ENCODE peak calls at places on chromosomes 7 and 10, in six cellular contexts. E is neural progenitor cell, U is uterus, S is sigmoid colon, N is cardiac fibroblast, R is brain microvascular endothelial cell. T is an unnamed sample.

GRCh38 chr7:159280008-159280407 is 135.3 kb upstream of the VIPR2 start:
- DNase-seq in S (no peak), E (no peak), R (no peak), U (no peak), N (no peak), T (no peak)

GRCh38 chr10:22503315-22504090 is 158.2 kb downstream of the SPAG6 start:
- DNase-seq in U (no peak), R (no peak), S (no peak), N (no peak), E (no peak), T (peak)

GRCh38 chr10:110267246-110267645 is 37.5 kb downstream of the SMNDC1 start:
- DNase-seq in S (no peak), U (no peak), R (no peak), N (no peak), E (no peak), T (no peak)

GRCh38 chr10:78326372-78326771 is 292.7 kb downstream of the RPS24 start:
- DNase-seq in R (no peak), N (no peak), U (no peak), E (no peak), S (no peak), T (no peak)

GRCh38 chr7:76396039-76396732 is 13.3 kb downstream of the SSC4D start:
- DNase-seq in U (no peak), R (no peak), S (no peak), N (no peak), E (peak), T (no peak)

GRCh38 chr7:1529383-1530116 is 952 bp upstream of the MAFK start:
- DNase-seq in S (peak), R (no peak), E (no peak), N (no peak), U (no peak), T (no peak)

GRCh38 chr7:92276486-92276885 is 30.7 kb downstream of the ANKIB1 start:
- DNase-seq in S (no peak), U (no peak), N (no peak), R (no peak), E (no peak), T (no peak)

GRCh38 chr10:15744217-15744865 is 24.6 kb upstream of the ITGA8 start:
- DNase-seq in R (peak), S (no peak), U (no peak), N (peak), E (peak), T (peak)

GRCh38 chr7:10122573-10123100 is 851.0 kb upstream of the PHF14 start:
- DNase-seq in N (no peak), S (no peak), E (peak), U (no peak), R (no peak), T (no peak)

GRCh38 chr7:106952658-106953231 is 87.7 kb downstream of the PIK3CG start:
- DNase-seq in U (no peak), N (no peak), S (peak), R (no peak), E (no peak), T (no peak)

GRCh38 chr10:11776080-11776479 is 33.9 kb downstream of the ECHDC3 start:
- DNase-seq in N (no peak), S (no peak), R (no peak), E (no peak), U (no peak), T (peak)

GRCh38 chr7:22980422-22980821 is 33.5 kb downstream of the HYCC1 start:
- DNase-seq in N (peak), S (no peak), U (no peak), E (no peak), R (no peak), T (peak)

GRCh38 chr7:129227646-129228578 is 3.1 kb downstream of the AHCYL2 start:
- DNase-seq in S (no peak), E (no peak), U (no peak), N (no peak), R (no peak), T (no peak)

GRCh38 chr7:74439546-74439945 is 14.2 kb upstream of the GTF2IRD1 start:
- DNase-seq in N (no peak), U (no peak), E (no peak), R (no peak), S (no peak), T (no peak)

GRCh38 chr7:138934401-138934800 is 46.8 kb downstream of the KIAA1549 start:
- DNase-seq in U (no peak), R (no peak), S (no peak), E (no peak), N (no peak), T (no peak)

GRCh38 chr7:116052006-116052405 is 21.4 kb upstream of the TFEC start:
- DNase-seq in N (peak), E (no peak), R (peak), S (no peak), U (no peak), T (no peak)

GRCh38 chr10:95532536-95532935 is 28.6 kb downstream of the SORBS1 start:
- DNase-seq in S (no peak), N (peak), U (no peak), E (no peak), R (no peak), T (no peak)

GRCh38 chr10:103254538-103255325 is 9.0 kb downstream of the RPEL1 start:
- DNase-seq in S (no peak), U (no peak), N (peak), R (peak), E (no peak), T (peak)

GRCh38 chr10:116733566-116733965 is 8.8 kb downstream of the HSPA12A start:
- DNase-seq in R (no peak), N (peak), U (no peak), S (no peak), E (no peak), T (peak)

GRCh38 chr7:139711991-139712753 is 65.6 kb downstream of the HIPK2 start:
- DNase-seq in R (no peak), U (no peak), S (no peak), E (peak), N (no peak), T (no peak)

GRCh38 chr7:1882451-1882850 is 212.4 kb downstream of the ELFN1 start:
- DNase-seq in U (no peak), S (no peak), E (no peak), N (no peak), R (no peak), T (no peak)

GRCh38 chr10:78046711-78047269 is 13.1 kb downstream of the RPS24 start:
- DNase-seq in E (no peak), S (no peak), R (no peak), U (no peak), N (no peak), T (no peak)

GRCh38 chr10:13815766-13816165 is 229.0 kb downstream of the PRPF18 start:
- DNase-seq in U (no peak), S (no peak), E (no peak), R (peak), N (peak), T (peak)

GRCh38 chr10:103350175-103350521 is 792 bp downstream of the PCGF6 start:
- DNase-seq in R (peak), E (no peak), N (no peak), U (no peak), S (no peak), T (no peak)

GRCh38 chr10:35420827-35421552 is 84.7 kb downstream of the CCNY start:
- DNase-seq in R (no peak), E (no peak), U (no peak), N (no peak), S (peak), T (no peak)

GRCh38 chr7:39415091-39415820 is 150.9 kb upstream of the YAE1 start:
- DNase-seq in N (no peak), E (no peak), U (no peak), R (no peak), S (no peak), T (no peak)

GRCh38 chr10:7315906-7316305 is 94.9 kb downstream of the SFMBT2 start:
- DNase-seq in U (no peak), E (no peak), N (no peak), R (no peak), S (no peak), T (no peak)

GRCh38 chr7:88566174-88566729 is 193.2 kb upstream of the ZNF804B start:
- DNase-seq in N (no peak), E (no peak), S (no peak), R (no peak), U (no peak), T (no peak)

GRCh38 chr7:104207348-104207730 is 474 bp downstream of the ORC5 start:
- DNase-seq in R (no peak), E (peak), S (no peak), N (peak), U (no peak), T (no peak)

GRCh38 chr7:1391449-1391848 is 67.8 kb downstream of the MICALL2 start:
- DNase-seq in U (no peak), R (no peak), S (no peak), E (no peak), N (no peak), T (no peak)

GRCh38 chr10:4512557-4513286 is 313.3 kb upstream of the AKR1E2 start:
- DNase-seq in U (no peak), R (peak), N (peak), E (peak), S (peak), T (peak)

GRCh38 chr7:144960763-144961162 is 124.9 kb upstream of the TPK1 start:
- DNase-seq in R (no peak), S (no peak), E (no peak), N (no peak), U (no peak), T (no peak)

GRCh38 chr7:105621617-105622016 is 40.3 kb upstream of the EFCAB10 start:
- DNase-seq in S (peak), U (peak), E (no peak), R (no peak), N (no peak), T (peak)

GRCh38 chr10:3777876-3778707 is 6.9 kb downstream of the KLF6 start:
- DNase-seq in N (peak), R (no peak), S (no peak), U (no peak), E (no peak), T (no peak)

GRCh38 chr7:127619681-127620405 is 1.9 kb upstream of the PAX4 start:
- DNase-seq in S (no peak), E (peak), U (no peak), R (no peak), N (peak), T (no peak)

GRCh38 chr10:46992794-46993552 is 81.7 kb downstream of the PTPN20 start:
- DNase-seq in E (peak), R (peak), N (peak), U (peak), S (peak), T (peak)

GRCh38 chr7:82359426-82359825 is 84.2 kb downstream of the CACNA2D1 start:
- DNase-seq in E (no peak), N (peak), S (no peak), R (no peak), U (no peak), T (no peak)

GRCh38 chr10:132746801-132747625 is 38.9 kb downstream of the NKX6-2 start:
- DNase-seq in S (no peak), E (peak), N (no peak), R (no peak), U (no peak), T (no peak)

GRCh38 chr10:114663631-114664030 is 5.6 kb upstream of the ABLIM1 start:
- DNase-seq in N (no peak), U (no peak), R (no peak), E (peak), S (no peak), T (no peak)

GRCh38 chr10:116866987-116867595 is 17.8 kb downstream of the ENO4 start:
- DNase-seq in N (peak), E (no peak), S (no peak), U (no peak), R (peak), T (no peak)

GRCh38 chr10:17409170-17409733 is 45.1 kb downstream of the ST8SIA6 start:
- DNase-seq in R (no peak), S (no peak), E (no peak), U (no peak), N (peak), T (peak)
- TF ChIP-seq CTCF in R (peak), S (no peak), E (peak), U (no peak), N (peak), T (peak)

DNA sequence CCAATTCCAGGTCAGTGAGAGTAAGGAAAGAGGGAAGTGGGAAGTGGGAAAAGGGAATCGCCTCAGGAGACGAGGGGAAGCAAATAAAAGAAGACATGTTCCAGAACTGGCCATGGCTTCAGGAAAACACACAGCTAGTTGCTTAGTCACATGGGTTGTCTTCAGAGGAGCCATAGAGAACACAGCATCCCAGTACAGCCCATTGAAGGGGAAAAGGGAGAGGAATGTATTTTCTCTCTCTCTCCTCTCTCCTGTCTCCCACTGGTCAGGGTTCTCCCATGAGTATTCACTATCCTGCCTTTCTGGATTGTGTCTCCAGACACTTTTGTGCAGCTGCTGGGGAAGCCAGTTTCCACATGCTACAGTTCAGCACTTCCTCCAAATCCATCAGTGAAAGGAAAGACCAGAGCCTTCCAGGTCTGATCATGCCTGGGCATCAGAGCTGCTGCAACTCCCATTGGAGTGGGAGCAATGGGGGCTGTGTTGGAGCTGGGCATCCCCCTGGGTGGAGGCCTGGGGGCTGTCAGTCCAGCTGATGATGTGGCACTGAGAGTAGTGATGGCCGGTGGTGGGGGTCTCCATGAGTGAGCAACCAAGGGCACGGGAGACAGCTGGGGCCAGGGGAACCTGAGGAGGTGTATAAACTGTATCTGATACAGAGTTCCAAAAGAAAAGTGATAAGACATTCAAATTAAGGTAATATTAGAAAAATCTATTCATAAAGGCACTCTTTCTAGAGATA is 38.6 kb downstream of the MAP3K8 start:
- DNase-seq in E (no peak), N (no peak), S (no peak), U (no peak), R (no peak), T (no peak)
- TF ChIP-seq CTCF in E (no peak), N (no peak), S (no peak), U (no peak), R (no peak), T (no peak)

GRCh38 chr10:86108696-86109095 is 257.9 kb downstream of the GRID1 start:
- DNase-seq in N (no peak), U (no peak), S (no peak), E (no peak), R (no peak), T (no peak)
- TF ChIP-seq CTCF in N (no peak), U (no peak), S (no peak), E (no peak), R (no peak), T (no peak)

GRCh38 chr10:83769421-83769820 is 369.9 kb upstream of the GHITM start:
- DNase-seq in U (no peak), N (no peak), R (no peak), S (no peak), E (peak), T (no peak)
- TF ChIP-seq CTCF in U (no peak), N (no peak), R (no peak), S (no peak), E (no peak), T (no peak)

GRCh38 chr7:34392972-34393371 is 265.0 kb upstream of the NPSR1 start:
- DNase-seq in R (no peak), N (no peak), S (no peak), U (no peak), E (peak), T (no peak)

DNA sequence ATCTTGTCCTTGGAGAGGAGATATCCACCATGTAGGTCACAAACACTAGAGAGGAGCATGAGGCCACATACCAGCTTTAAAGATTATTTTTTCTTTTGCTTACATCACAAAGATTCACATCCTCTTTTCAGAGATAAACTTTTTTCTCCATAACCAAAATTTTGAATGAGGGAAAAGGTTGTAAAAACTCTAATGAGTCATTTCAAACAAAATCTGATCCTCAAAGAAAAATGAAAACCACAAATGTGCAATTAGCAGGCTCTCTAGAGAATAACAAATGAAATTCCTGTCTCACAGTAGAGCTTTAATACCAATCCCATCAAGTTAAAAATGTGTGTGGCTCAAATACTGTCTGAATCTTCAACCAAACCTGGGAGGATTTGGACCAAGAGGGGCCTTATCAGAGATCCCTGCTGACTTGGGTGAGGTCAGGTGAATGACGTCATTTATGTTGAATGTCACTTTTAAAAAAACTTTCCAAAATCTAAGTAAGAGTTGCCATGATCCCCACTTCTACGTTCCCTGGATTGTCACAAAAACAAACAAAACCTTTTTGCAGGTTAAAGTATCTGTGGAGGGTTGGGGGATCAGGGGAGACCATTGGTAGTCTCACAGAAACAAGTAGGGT is 261.5 kb upstream of the NPSR1 start:
- DNase-seq in S (no peak), R (no peak), U (no peak), N (no peak), E (no peak), T (no peak)
- TF ChIP-seq CTCF in S (no peak), R (no peak), U (no peak), N (no peak), E (no peak), T (no peak)

GRCh38 chr7:48154792-48155413 is 16.4 kb upstream of the ABCA13 start:
- DNase-seq in E (peak), S (no peak), R (peak), U (no peak), N (peak), T (peak)
- TF ChIP-seq CTCF in E (peak), S (no peak), R (peak), U (no peak), N (peak), T (peak)

GRCh38 chr7:51160990-51161615 is 155.5 kb downstream of the COBL start:
- DNase-seq in R (peak), S (peak), N (peak), E (peak), U (peak), T (peak)
- TF ChIP-seq CTCF in R (peak), S (peak), N (peak), E (peak), U (peak), T (peak)

GRCh38 chr7:151835636-151836035 is 41.3 kb downstream of the PRKAG2 start:
- DNase-seq in U (no peak), S (no peak), E (no peak), N (no peak), R (no peak), T (no peak)

GRCh38 chr7:151833691-151834090 is 43.2 kb downstream of the PRKAG2 start:
- DNase-seq in N (no peak), U (no peak), E (peak), S (no peak), R (no peak), T (no peak)

GRCh38 chr7:151832656-151833055 is 44.3 kb downstream of the PRKAG2 start:
- DNase-seq in N (no peak), S (no peak), U (no peak), R (no peak), E (no peak), T (no peak)

GRCh38 chr7:151833213-151833651 is 43.7 kb downstream of the PRKAG2 start:
- DNase-seq in U (no peak), N (no peak), R (no peak), E (no peak), S (no peak), T (no peak)

GRCh38 chr7:151834281-151835035 is 42.5 kb downstream of the PRKAG2 start:
- DNase-seq in E (no peak), U (no peak), S (no peak), N (no peak), R (no peak), T (no peak)
- TF ChIP-seq CTCF in E (no peak), U (no peak), S (no peak), N (no peak), R (no peak), T (no peak)

DNA sequence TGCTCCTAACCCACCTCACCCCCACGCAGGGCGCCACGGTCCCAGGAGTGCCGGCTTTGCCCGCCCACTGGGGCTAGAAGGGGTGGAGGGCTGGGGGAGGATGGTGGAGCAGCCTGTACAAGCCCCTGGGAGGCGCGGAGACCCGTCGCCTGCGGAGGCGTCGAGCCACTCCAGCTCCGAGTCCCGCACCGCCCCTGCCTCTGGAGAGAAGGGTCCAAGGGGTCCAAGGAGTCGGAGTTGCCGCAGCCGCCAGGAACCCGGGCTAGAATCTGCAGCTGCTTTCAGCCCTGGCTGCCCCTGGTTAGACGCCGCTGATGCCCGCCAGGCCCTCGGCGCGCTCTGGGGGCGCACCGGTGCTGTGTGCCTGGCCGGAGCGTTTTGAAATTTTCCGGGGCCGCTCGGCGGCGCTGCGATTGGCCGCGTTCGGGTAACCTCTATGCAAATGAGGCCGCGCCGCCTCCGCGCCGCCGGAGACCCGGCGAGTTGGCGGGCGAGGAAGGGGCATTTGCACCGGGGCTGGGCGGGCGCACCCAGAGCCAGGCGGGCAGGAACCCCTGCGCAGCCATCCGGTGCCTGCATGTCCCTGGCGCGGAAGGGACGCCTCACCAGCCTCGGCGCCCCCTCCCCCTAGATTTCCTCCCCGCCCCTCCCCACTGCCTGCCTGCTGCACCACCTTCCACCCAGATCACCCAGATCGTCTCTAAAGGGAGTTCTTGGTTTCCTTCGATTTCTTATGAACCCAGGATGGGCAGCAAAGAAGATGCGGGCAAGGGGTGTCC is at the start of gene HMX2:
- DNase-seq in N (no peak), E (peak), R (no peak), U (no peak), S (no peak), T (no peak)
- TF ChIP-seq CTCF in N (no peak), E (peak), R (no peak), U (no peak), S (no peak), T (no peak)

T was measured in HFFc6.